ENCODE peak calls at places on chromosomes 2 and 18, in four cellular contexts. E is WTC11, Y is HepG2, U is K562. K is an unnamed sample.

GRCh38 chr2:38380397-38381130 is 3.5 kb upstream of the ATL2 start:
- DNase-seq in E (no peak), Y (peak; percentile 42), U (no peak), K (no peak)

GRCh38 chr18:55466789-55467188 is 121.2 kb downstream of the TCF4 start:
- DNase-seq in E (no peak), Y (no peak), U (no peak), K (no peak)

GRCh38 chr2:206873426-206873825 is 65.9 kb upstream of the CPO start:
- DNase-seq in E (no peak), Y (no peak), U (no peak), K (peak; percentile 54)

GRCh38 chr2:33530614-33531344 is 54.3 kb downstream of the RASGRP3 start:
- DNase-seq in E (no peak), Y (no peak), U (no peak), K (no peak)

GRCh38 chr18:54269924-54270844 is 867 bp downstream of the POLI start:
- DNase-seq in E (peak; percentile 57), Y (peak; percentile 35), U (peak; percentile 52), K (peak; percentile 65)

GRCh38 chr2:238498188-238498587 is 71.5 kb downstream of the ASB1 start:
- DNase-seq in E (no peak), Y (no peak), U (no peak), K (no peak)

GRCh38 chr2:157789933-157790511 is 86.1 kb downstream of the ACVR1 start:
- DNase-seq in E (no peak), Y (no peak), U (no peak), K (no peak)

GRCh38 chr2:218946621-218947020 is 12.8 kb upstream of the CDK5R2 start:
- DNase-seq in E (no peak), Y (no peak), U (no peak), K (no peak)

GRCh38 chr2:29010946-29011649 is 30.0 kb downstream of the TOGARAM2 start:
- DNase-seq in E (no peak), Y (no peak), U (no peak), K (no peak)

GRCh38 chr18:76380791-76381405 is 114.1 kb downstream of the ZNF516 start:
- DNase-seq in E (peak; percentile 83), Y (no peak), U (peak; percentile 65), K (no peak)

GRCh38 chr18:32383040-32383819 is 87.5 kb downstream of the GAREM1 start:
- DNase-seq in E (no peak), Y (peak; percentile 78), U (no peak), K (no peak)

GRCh38 chr18:32380559-32380958 is 90.1 kb downstream of the GAREM1 start:
- DNase-seq in E (no peak), Y (no peak), U (no peak), K (no peak)

GRCh38 chr18:32381761-32382160 is 88.9 kb downstream of the GAREM1 start:
- DNase-seq in E (no peak), Y (no peak), U (no peak), K (no peak)

GRCh38 chr18:32379891-32380290 is 90.8 kb downstream of the GAREM1 start:
- DNase-seq in E (no peak), Y (no peak), U (no peak), K (no peak)

GRCh38 chr18:32378705-32379104 is 92.0 kb downstream of the GAREM1 start:
- DNase-seq in E (no peak), Y (peak; percentile 66), U (no peak), K (no peak)
- TF ChIP-seq FOXJ3 in E (no peak), Y (no peak), U (no peak), K (no peak)

DNA sequence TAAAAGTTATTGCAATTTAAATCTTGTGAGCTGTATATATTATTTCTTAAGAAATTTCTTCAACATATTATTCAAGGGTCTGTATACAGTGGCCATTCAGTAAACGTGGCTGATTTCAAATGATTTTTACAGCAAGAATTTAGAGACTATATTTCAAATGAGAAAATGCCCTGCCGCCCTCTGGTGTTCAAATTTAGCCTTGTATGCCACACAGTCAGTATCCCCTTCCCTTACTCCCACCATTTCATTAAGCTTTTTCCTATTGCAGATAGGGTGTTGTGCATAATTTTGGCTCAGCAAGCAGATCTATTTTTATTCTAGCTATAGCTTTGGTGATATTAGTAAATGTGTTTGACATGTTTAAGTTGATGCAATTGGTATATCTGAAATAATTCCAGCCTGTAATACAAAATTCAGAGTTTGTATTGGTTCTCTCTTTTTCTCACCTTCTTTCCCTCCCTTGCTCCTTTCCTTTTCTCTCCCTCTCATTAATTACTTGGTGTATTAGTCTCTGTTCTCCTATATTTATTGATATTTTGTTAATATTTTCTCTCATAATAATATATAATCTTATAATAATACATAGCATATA is 22.8 kb upstream of the SCN7A start:
- DNase-seq in E (peak; percentile 30), Y (peak; percentile 25), U (peak; percentile 13), K (peak; percentile 26)
- TF ChIP-seq FOXJ3 in E (no peak), Y (no peak), U (no peak), K (no peak)

DNA sequence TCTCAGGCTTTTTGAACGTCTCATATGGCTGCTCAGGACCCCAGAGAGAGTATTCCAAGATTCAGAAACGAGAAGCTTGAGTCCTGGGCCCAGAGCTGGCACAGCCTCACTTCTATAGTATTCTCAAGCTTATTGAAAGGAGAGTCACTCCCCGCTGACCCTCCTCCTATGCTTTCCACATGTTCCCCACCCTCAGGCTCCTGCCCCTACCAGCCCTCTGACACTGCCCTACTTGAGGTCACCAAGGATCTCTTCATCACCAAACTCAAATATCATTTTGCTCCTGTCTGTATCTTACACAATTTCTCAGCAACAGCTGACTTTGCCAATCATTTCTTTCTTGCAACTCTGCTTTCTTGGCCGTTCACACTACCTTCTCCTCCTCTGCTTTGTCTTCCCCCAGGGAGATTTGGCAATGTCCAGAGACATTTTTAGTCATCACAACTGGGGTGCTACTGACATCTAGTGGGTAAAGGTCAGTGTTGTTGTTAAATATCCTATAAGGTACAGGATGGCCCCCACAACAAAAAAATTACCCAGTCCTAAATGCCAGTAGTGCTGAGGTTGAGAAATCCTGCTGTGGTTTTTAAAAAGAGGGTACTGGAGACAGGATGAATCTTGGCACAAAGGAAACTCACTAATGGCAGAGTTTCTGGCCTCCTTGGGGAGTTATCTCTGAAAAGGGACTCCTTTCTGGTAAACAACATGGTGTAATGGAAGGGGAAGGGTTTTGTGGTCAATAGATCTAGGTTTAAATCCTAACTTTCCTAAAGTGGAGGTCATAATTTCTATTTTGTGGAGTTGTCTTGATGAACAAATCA is 26.9 kb upstream of the INSIG2 start:
- DNase-seq in E (no peak), Y (peak; percentile 52), U (peak; percentile 13), K (peak; percentile 2)
- TF ChIP-seq FOXJ3 in E (no peak), Y (no peak), U (no peak), K (no peak)

GRCh38 chr2:136006658-136007057 is 21.2 kb upstream of the DARS1 start:
- DNase-seq in E (no peak), Y (no peak), U (no peak), K (no peak)
- TF ChIP-seq FOXJ3 in E (no peak), Y (no peak), U (no peak), K (no peak)